ENCODE peak calls at places on chromosomes 4 and X, in six cellular contexts. Q is mesendoderm; A is naive thymus-derived CD4-positive, alpha-beta T cell; R is right atrium auricular region; U is lung microvascular endothelial cell; O is SJSA1. Y is an unnamed sample.

GRCh38 chr4:62225972-62226371 is 1025.8 kb downstream of the ADGRL3 start:
- DNase-seq in R (no peak), U (no peak), O (no peak), Q (no peak), A (no peak), Y (no peak)

GRCh38 chr4:56701156-56701471 is 20.0 kb upstream of the HOPX start:
- DNase-seq in Q (no peak), R (no peak), A (no peak), O (no peak), U (no peak), Y (no peak)

GRCh38 chrX:150313514-150313913 is 49.6 kb upstream of the MAMLD1 start:
- DNase-seq in A (no peak), Q (peak), O (no peak), R (peak), U (no peak), Y (no peak)

GRCh38 chr4:60817609-60818008 is 382.5 kb upstream of the ADGRL3 start:
- DNase-seq in A (no peak), O (no peak), R (no peak), Q (no peak), U (no peak), Y (no peak)

GRCh38 chr4:70734168-70734954 is 12.6 kb downstream of the RUFY3 start:
- DNase-seq in R (no peak), O (peak), U (peak), A (peak), Q (no peak), Y (peak)

GRCh38 chr4:127055349-127055748 is 577.4 kb upstream of the INTU start:
- DNase-seq in U (no peak), A (no peak), O (no peak), R (no peak), Q (no peak), Y (no peak)

GRCh38 chr4:110033994-110034393 is 121.3 kb downstream of the EGF start:
- DNase-seq in Q (no peak), A (no peak), R (no peak), O (no peak), U (no peak), Y (no peak)

GRCh38 chr4:41006141-41006540 is 208.2 kb downstream of the APBB2 start:
- DNase-seq in A (no peak), O (no peak), R (no peak), Q (no peak), U (peak), Y (no peak)

GRCh38 chrX:38332505-38332904 is 5.2 kb upstream of the RPGR start:
- DNase-seq in O (no peak), R (no peak), U (no peak), A (no peak), Q (no peak), Y (no peak)

GRCh38 chr4:3634281-3635089 is 102.3 kb upstream of the LRPAP1 start:
- DNase-seq in Q (no peak), O (no peak), U (no peak), R (no peak), A (no peak), Y (no peak)

GRCh38 chrX:44997282-44997813 is 124.4 kb downstream of the KDM6A start:
- DNase-seq in O (no peak), R (no peak), A (no peak), Q (peak), U (no peak), Y (no peak)

GRCh38 chr4:5205981-5206380 is 154.7 kb downstream of the STK32B start:
- DNase-seq in O (no peak), R (no peak), Q (no peak), U (no peak), A (no peak), Y (peak)

GRCh38 chrX:122076241-122076640 is 1028.8 kb downstream of the GLUD2 start:
- DNase-seq in A (no peak), U (no peak), R (no peak), Q (no peak), O (no peak), Y (no peak)

GRCh38 chr4:25002679-25003078 is 28.1 kb downstream of the LGI2 start:
- DNase-seq in A (no peak), R (no peak), Q (no peak), O (no peak), U (peak), Y (no peak)

GRCh38 chr4:80452055-80452454 is 116.5 kb downstream of the CFAP299 start:
- DNase-seq in R (no peak), A (no peak), U (no peak), O (no peak), Q (no peak), Y (no peak)

GRCh38 chr4:53748328-53748772 is 157.1 kb upstream of the LNX1 start:
- DNase-seq in A (no peak), R (no peak), O (no peak), U (no peak), Q (no peak), Y (no peak)

GRCh38 chr4:109629775-109630174 is 69.7 kb downstream of the MCUB start:
- DNase-seq in R (no peak), Q (peak), U (no peak), O (no peak), A (no peak), Y (no peak)

Y was measured in SW480.